ENCODE peak calls at places on chromosomes 11 and 22, in six cellular contexts. X is activated effector memory CD4-positive, alpha-beta T cell treated with Interleukin-2 at 50 U/mL for 16 hours; M is T-helper 1 cell; Q is WTC11; L is activated naive CD4-positive, alpha-beta T cell treated with Interleukin-2 at 50 U/mL for 16 hours; S is fibroblast of lung. W is an unnamed sample.

GRCh38 chr22:24876700-24877099 is 69.8 kb downstream of the LHFPL7 start:
- DNase-seq in X (no peak), M (no peak), Q (no peak), L (no peak), S (no peak), W (no peak)

GRCh38 chr11:131899954-131900580 is 529.7 kb downstream of the NTM start:
- DNase-seq in X (no peak), M (no peak), Q (no peak), L (no peak), S (no peak), W (no peak)

GRCh38 chr22:32534252-32535215 is 59.9 kb downstream of the FBXO7 start:
- DNase-seq in X (no peak), M (no peak), Q (no peak), L (no peak), S (peak; percentile 53), W (no peak)

GRCh38 chr22:29369460-29369859 is 18.9 kb downstream of the AP1B1 start:
- DNase-seq in X (no peak), M (no peak), Q (peak; percentile 42), L (no peak), S (peak; percentile 87), W (peak; percentile 83)

GRCh38 chr11:96063053-96063452 is 139.1 kb upstream of the MTMR2 start:
- DNase-seq in X (no peak), M (no peak), Q (no peak), L (no peak), S (no peak), W (no peak)

GRCh38 chr11:19820100-19820499 is 107.5 kb downstream of the NAV2 start:
- DNase-seq in X (no peak), M (no peak), Q (no peak), L (no peak), S (peak; percentile 83), W (peak; percentile 14)

GRCh38 chr11:10050561-10050960 is 243.5 kb downstream of the SBF2 start:
- DNase-seq in X (no peak), M (no peak), Q (no peak), L (no peak), S (peak; percentile 57), W (peak; percentile 21)

GRCh38 chr11:60810583-60810982 is 25.4 kb downstream of the MS4A10 start:
- DNase-seq in X (no peak), M (no peak), Q (no peak), L (no peak), S (no peak), W (no peak)

GRCh38 chr22:44459041-44459440 is 39.0 kb downstream of the RTL6 start:
- DNase-seq in X (no peak), M (no peak), Q (no peak), L (no peak), S (no peak), W (no peak)

GRCh38 chr11:68842427-68843051 is 823 bp upstream of the CPT1A start:
- DNase-seq in X (no peak), M (no peak), Q (no peak), L (peak; percentile 4), S (no peak), W (no peak)

GRCh38 chr11:5684627-5685362 is at the start of gene TRIM5:
- DNase-seq in X (peak; percentile 62), M (peak; percentile 66), Q (peak; percentile 64), L (peak; percentile 83), S (peak; percentile 98), W (peak; percentile 99)

GRCh38 chr11:47216141-47216798 is 1.5 kb downstream of the DDB2 start:
- DNase-seq in X (peak; percentile 54), M (peak; percentile 24), Q (no peak), L (peak; percentile 79), S (peak; percentile 92), W (peak; percentile 63)

GRCh38 chr11:127620660-127621059 is 620.1 kb upstream of the KIRREL3 start:
- DNase-seq in X (no peak), M (no peak), Q (no peak), L (no peak), S (peak; percentile 26), W (no peak)

GRCh38 chr11:34488855-34489557 is 24.6 kb downstream of the ELF5 start:
- DNase-seq in X (no peak), M (no peak), Q (no peak), L (no peak), S (no peak), W (no peak)

GRCh38 chr11:82818399-82819043 is 81.7 kb downstream of the PRCP start:
- DNase-seq in X (no peak), M (no peak), Q (no peak), L (no peak), S (no peak), W (no peak)

GRCh38 chr11:101914737-101915426 is at the start of gene CEP126:
- DNase-seq in X (peak; percentile 89), M (peak; percentile 89), Q (peak; percentile 97), L (peak; percentile 95), S (peak; percentile 93), W (peak; percentile 86)

GRCh38 chr11:45457649-45458048 is 171.5 kb upstream of the SYT13 start:
- DNase-seq in X (no peak), M (no peak), Q (no peak), L (no peak), S (peak; percentile 59), W (peak; percentile 85)

GRCh38 chr11:17515443-17516176 is 28.6 kb downstream of the USH1C start:
- DNase-seq in X (no peak), M (no peak), Q (no peak), L (no peak), S (no peak), W (no peak)

GRCh38 chr22:44815099-44816070 is 63.0 kb downstream of the ARHGAP8 start:
- DNase-seq in X (no peak), M (no peak), Q (no peak), L (no peak), S (peak; percentile 9), W (no peak)

GRCh38 chr11:113184498-113184897 is 129.9 kb upstream of the TTC12 start:
- DNase-seq in X (no peak), M (no peak), Q (no peak), L (no peak), S (peak; percentile 98), W (peak; percentile 96)